ENCODE peak calls at places on chromosome 11, in ten cellular contexts. K, A, E, M, O, Z, T, R, I and N are unnamed samples.

GRCh38 chr11:130651266-130651855 is 202.9 kb downstream of the ADAMTS15 start:
- DNase-seq in K (no peak), A (no peak), E (no peak), M (no peak), O (peak), Z (no peak), T (no peak), R (no peak), I (no peak), N (no peak)

GRCh38 chr11:99275521-99275920 is 254.8 kb downstream of the CNTN5 start:
- DNase-seq in K (no peak), A (no peak), E (no peak), M (no peak), O (no peak), Z (no peak), T (no peak), R (no peak), I (no peak), N (no peak)

GRCh38 chr11:76424379-76424778 is 20.4 kb upstream of the EMSY start:
- DNase-seq in K (no peak), A (no peak), E (no peak), M (no peak), O (no peak), Z (no peak), T (no peak), R (no peak), I (no peak), N (no peak)

GRCh38 chr11:68297494-68297811 is 14.9 kb upstream of the LRP5 start:
- DNase-seq in K (no peak), A (no peak), E (no peak), M (no peak), O (no peak), Z (no peak), T (no peak), R (no peak), I (no peak), N (no peak)

GRCh38 chr11:8110396-8110795 is 29.4 kb downstream of the TUB start:
- DNase-seq in K (no peak), A (no peak), E (no peak), M (no peak), O (no peak), Z (no peak), T (no peak), R (no peak), I (no peak), N (no peak)

GRCh38 chr11:36622431-36623136 is 24.5 kb upstream of the RAG2 start:
- DNase-seq in K (no peak), A (peak), E (no peak), M (no peak), O (no peak), Z (no peak), T (peak), R (no peak), I (no peak), N (no peak)

GRCh38 chr11:72521672-72522071 is 87.3 kb upstream of the CLPB start:
- DNase-seq in K (no peak), A (no peak), E (no peak), M (no peak), O (no peak), Z (no peak), T (no peak), R (no peak), I (no peak), N (no peak)

GRCh38 chr11:128453444-128454336 is 133.7 kb downstream of the ETS1 start:
- DNase-seq in K (no peak), A (peak), E (no peak), M (no peak), O (no peak), Z (no peak), T (peak), R (peak), I (no peak), N (peak)